ENCODE peak calls at places on chromosomes 13 and 19, in seven cellular contexts. V, G, M, I, T, A and R are unnamed samples.

GRCh38 chr19:38290631-38291147 is 13.4 kb upstream of the C19orf33 start:
- DNase-seq in V (peak), G (no peak), I (no peak), T (no peak), A (no peak), M (no peak), R (peak)

GRCh38 chr13:110323172-110323851 is 16.2 kb downstream of the COL4A2 start:
- DNase-seq in A (no peak), T (peak), I (no peak), G (peak), V (no peak), M (no peak), R (no peak)

GRCh38 chr13:26022538-26023292 is 29.1 kb downstream of the SHISA2 start:
- DNase-seq in M (no peak), A (peak), G (no peak), T (no peak), V (peak), I (peak), R (peak)

GRCh38 chr19:29076161-29076560 is 136.8 kb downstream of the UQCRFS1 start:
- DNase-seq in T (no peak), V (no peak), M (no peak), A (no peak), G (no peak), I (no peak), R (no peak)

GRCh38 chr19:51873097-51873496 is 14.7 kb downstream of the ZNF577 start:
- DNase-seq in M (no peak), T (peak), I (no peak), G (no peak), A (no peak), V (no peak), R (no peak)

GRCh38 chr19:3852614-3853254 is 16.1 kb downstream of the ZFR2 start:
- DNase-seq in T (peak), A (peak), M (peak), V (no peak), G (no peak), I (no peak), R (peak)

GRCh38 chr13:60627071-60627686 is 230.2 kb downstream of the TDRD3 start:
- DNase-seq in A (no peak), G (peak), M (no peak), I (peak), T (peak), V (no peak), R (no peak)

GRCh38 chr19:6724631-6725185 is 4.3 kb upstream of the C3 start:
- DNase-seq in T (no peak), M (no peak), I (no peak), G (no peak), A (no peak), V (no peak), R (no peak)

GRCh38 chr19:17602217-17602616 is 46.8 kb downstream of the COLGALT1 start:
- DNase-seq in V (no peak), T (no peak), I (no peak), G (peak), M (no peak), A (no peak), R (no peak)

GRCh38 chr19:48777720-48778119 is 22.4 kb downstream of the FGF21 start:
- DNase-seq in T (peak), V (no peak), G (peak), I (no peak), M (no peak), A (no peak), R (no peak)

GRCh38 chr19:7670150-7670784 is 1.4 kb downstream of the RETN start:
- DNase-seq in T (no peak), I (peak), G (peak), A (no peak), M (no peak), V (no peak), R (no peak)

GRCh38 chr13:42396501-42396900 is 124.5 kb downstream of the AKAP11 start:
- DNase-seq in V (no peak), I (no peak), T (no peak), M (peak), A (no peak), G (no peak), R (no peak)

GRCh38 chr19:33387351-33388230 is 14.1 kb downstream of the CEBPG start:
- DNase-seq in M (no peak), T (no peak), G (no peak), A (no peak), I (no peak), V (peak), R (no peak)

GRCh38 chr13:68872338-68872737 is 1235.3 kb upstream of the ATXN8OS start:
- DNase-seq in T (no peak), I (no peak), V (no peak), M (no peak), A (no peak), G (no peak), R (no peak)

GRCh38 chr19:30069535-30070197 is 127.6 kb downstream of the URI1 start:
- DNase-seq in I (no peak), M (no peak), V (peak), A (no peak), T (no peak), G (no peak), R (no peak)

GRCh38 chr19:10317045-10317856 is 1.4 kb upstream of the FDX2 start:
- DNase-seq in G (no peak), I (no peak), A (no peak), V (no peak), T (no peak), M (no peak), R (no peak)

GRCh38 chr13:100394005-100394695 is 194.4 kb downstream of the GGACT start:
- DNase-seq in G (no peak), V (no peak), I (no peak), M (no peak), A (no peak), T (no peak), R (no peak)

GRCh38 chr19:57099199-57099661 is 20.6 kb upstream of the USP29 start:
- DNase-seq in M (peak), T (peak), G (peak), V (peak), I (peak), A (no peak), R (peak)

GRCh38 chr19:41228486-41228885 is 9.5 kb downstream of the AXL start:
- DNase-seq in I (no peak), V (no peak), A (no peak), G (no peak), T (no peak), M (no peak), R (no peak)

GRCh38 chr19:32691952-32692726 is 518 bp downstream of the NUDT19 start:
- DNase-seq in V (peak), I (peak), A (peak), T (peak), M (peak), G (peak), R (no peak)

GRCh38 chr13:24270639-24271131 is 38.7 kb upstream of the C1QTNF9 start:
- DNase-seq in A (no peak), T (peak), M (peak), V (no peak), I (peak), G (peak), R (no peak)

GRCh38 chr13:111970501-111971155 is 96.3 kb upstream of the SOX1 start:
- DNase-seq in V (no peak), I (no peak), M (no peak), A (no peak), T (no peak), G (no peak), R (no peak)

GRCh38 chr13:79626924-79627323 is 146.0 kb downstream of the NDFIP2 start:
- DNase-seq in I (no peak), T (no peak), V (no peak), M (no peak), A (no peak), G (no peak), R (no peak)

GRCh38 chr13:28429685-28430290 is 65.1 kb downstream of the FLT1 start:
- DNase-seq in I (no peak), V (no peak), M (peak), G (peak), T (peak), A (no peak), R (no peak)

GRCh38 chr13:72920097-72920496 is 138.2 kb downstream of the PIBF1 start:
- DNase-seq in T (no peak), G (no peak), A (no peak), M (no peak), I (no peak), V (no peak), R (no peak)

GRCh38 chr13:85520445-85520844 is 278.8 kb downstream of the SLITRK6 start:
- DNase-seq in T (no peak), A (no peak), V (no peak), I (no peak), G (no peak), M (no peak), R (no peak)

GRCh38 chr19:44002566-44003460 is at the start of gene ZNF230:
- DNase-seq in V (peak), T (peak), M (peak), A (peak), I (peak), G (peak), R (peak)

GRCh38 chr13:74070065-74070464 is 64.1 kb downstream of the KLF12 start:
- DNase-seq in M (peak), A (no peak), I (no peak), V (no peak), G (no peak), T (no peak), R (no peak)

GRCh38 chr19:47848871-47849473 is 10.1 kb upstream of the TPRX2 start:
- DNase-seq in V (no peak), I (peak), G (peak), M (peak), A (no peak), T (peak), R (no peak)

GRCh38 chr13:110412132-110412912 is 105.2 kb downstream of the COL4A2 start:
- DNase-seq in V (peak), A (peak), T (peak), G (peak), I (peak), M (peak), R (peak)

GRCh38 chr13:98312606-98313005 is 135.5 kb upstream of the RNF113B start:
- DNase-seq in I (no peak), A (no peak), M (no peak), V (no peak), G (no peak), T (no peak), R (no peak)

GRCh38 chr13:40094056-40094455 is 438.6 kb downstream of the COG6 start:
- DNase-seq in M (no peak), T (no peak), G (no peak), I (no peak), A (no peak), V (no peak), R (no peak)

GRCh38 chr19:47226426-47227346 is 4.3 kb downstream of the BBC3 start:
- DNase-seq in G (peak), V (peak), T (peak), A (no peak), I (peak), M (peak), R (no peak)

GRCh38 chr13:50687545-50687944 is 155.9 kb downstream of the DLEU7 start:
- DNase-seq in G (no peak), T (no peak), A (no peak), I (no peak), M (no peak), V (no peak), R (no peak)

GRCh38 chr19:6577410-6578125 is 13.4 kb downstream of the CD70 start:
- DNase-seq in A (peak), T (no peak), G (no peak), M (peak), V (no peak), I (no peak), R (peak)

GRCh38 chr13:101575591-101575990 is 123.1 kb downstream of the ITGBL1 start:
- DNase-seq in A (no peak), T (no peak), I (no peak), V (no peak), G (no peak), M (no peak), R (no peak)

GRCh38 chr13:34733720-34734119 is 208.3 kb upstream of the NBEA start:
- DNase-seq in T (peak), G (no peak), M (no peak), A (no peak), V (no peak), I (no peak), R (no peak)

GRCh38 chr13:48093588-48093987 is 1.3 kb downstream of the MED4 start:
- DNase-seq in M (no peak), V (no peak), T (no peak), G (no peak), I (no peak), A (no peak), R (no peak)

GRCh38 chr13:48096670-48097069 is 1.8 kb upstream of the MED4 start:
- DNase-seq in M (no peak), V (no peak), T (no peak), I (no peak), A (no peak), G (peak), R (no peak)

GRCh38 chr13:48094781-48095502 is at the start of gene MED4:
- DNase-seq in A (peak), M (peak), G (peak), I (peak), T (peak), V (peak), R (peak)

GRCh38 chr13:48097793-48098192 is 2.9 kb upstream of the MED4 start:
- DNase-seq in T (no peak), M (no peak), A (no peak), I (no peak), V (no peak), G (no peak), R (no peak)

DNA sequence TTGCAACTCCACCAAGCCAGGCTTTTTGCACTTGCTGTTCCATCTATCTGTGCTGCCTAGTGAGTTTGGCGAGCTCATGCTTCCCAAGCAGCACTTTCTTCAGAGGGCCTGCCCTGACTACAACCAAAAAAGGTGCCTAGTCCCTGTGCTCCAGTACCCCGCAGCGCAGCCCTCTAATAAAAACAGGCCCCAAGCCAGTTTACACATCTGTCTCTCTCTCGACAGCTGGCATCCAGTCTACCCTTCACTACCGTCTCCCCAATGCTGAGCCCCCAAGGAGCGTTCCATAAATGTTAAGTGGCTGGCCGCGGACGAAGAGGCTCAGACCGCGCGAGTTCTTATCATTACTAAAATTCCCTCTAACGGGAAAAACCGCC is 512 bp downstream of the MED4 start:
- DNase-seq in I (no peak), A (no peak), G (peak), M (no peak), T (peak), V (no peak), R (no peak)
- H3K27ac ChIP-seq in I (peak), A (peak), G (peak), M (peak), T (no peak), V (peak), R (peak)

GRCh38 chr19:2477732-2478191 is 1.8 kb downstream of the GADD45B start:
- DNase-seq in A (no peak), T (no peak), G (no peak), V (no peak), M (peak), I (peak), R (no peak)
- H3K27ac ChIP-seq in A (no peak), T (no peak), G (no peak), V (peak), M (peak), I (peak), R (peak)

DNA sequence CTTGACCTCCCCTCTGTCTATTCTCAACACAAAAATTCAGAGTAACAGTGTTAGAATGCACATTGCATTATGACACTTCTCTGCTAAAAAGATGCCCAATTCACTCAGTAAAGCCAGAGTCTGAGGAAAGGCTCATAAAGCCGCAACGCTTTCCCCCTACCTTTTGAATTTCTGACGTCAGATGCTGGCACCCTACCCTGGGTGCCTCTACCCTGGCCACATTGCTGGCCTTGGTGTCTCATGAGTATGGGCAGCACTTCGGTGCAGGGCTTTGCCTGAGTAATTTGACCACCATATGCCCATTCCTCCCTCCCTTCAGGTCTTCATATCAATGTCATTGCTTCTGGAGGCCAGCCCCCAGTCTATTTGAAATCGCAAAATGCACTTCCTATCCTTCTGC is 229.3 kb downstream of the MYO16 start:
- DNase-seq in T (no peak), A (no peak), G (no peak), V (no peak), I (no peak), M (no peak), R (no peak)
- H3K27ac ChIP-seq in T (no peak), A (no peak), G (no peak), V (no peak), I (no peak), M (no peak), R (no peak)

DNA sequence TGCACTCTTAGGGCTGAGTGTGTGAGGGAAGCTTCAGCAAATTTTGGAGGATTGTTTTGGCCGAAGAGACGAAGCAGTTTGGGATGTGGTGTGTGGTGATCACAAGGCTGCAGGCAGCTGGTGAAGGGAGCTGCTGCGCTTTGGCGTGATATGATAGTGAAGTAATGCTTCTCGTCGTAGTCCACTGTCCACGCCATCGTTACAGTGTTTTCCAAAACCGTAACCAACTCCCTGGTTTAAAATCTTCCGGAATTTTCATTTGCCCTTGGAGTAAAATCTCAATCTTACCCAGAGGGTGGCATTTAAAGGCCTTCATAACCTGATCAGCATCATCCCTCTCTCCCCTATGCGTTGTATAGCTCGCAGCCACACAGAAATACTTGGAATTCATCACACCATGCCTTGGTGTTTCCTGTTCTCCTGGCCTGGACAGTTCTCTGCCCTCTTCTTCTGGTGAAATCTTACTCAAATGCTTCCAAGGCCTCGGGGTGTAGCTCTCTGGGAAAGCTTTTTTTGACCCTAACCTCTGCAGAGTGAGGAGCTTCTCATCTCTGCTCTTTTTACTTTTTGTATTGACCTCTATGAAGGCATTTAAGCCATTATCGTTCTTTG is 776 bp downstream of the MPHOSPH8 start:
- DNase-seq in A (peak), V (no peak), M (no peak), G (peak), I (peak), T (peak), R (no peak)
- H3K27ac ChIP-seq in A (peak), V (peak), M (peak), G (peak), I (peak), T (no peak), R (peak)